ENCODE peak calls at places on chromosomes 6 and 20, in four cellular contexts. N is HEK293T, E is HepG2, I is K562. O is an unnamed sample.

GRCh38 chr20:47764154-47764734 is 21.0 kb downstream of the SULF2 start:
- DNase-seq in I (peak; percentile 83), N (peak; percentile 49), E (no peak), O (no peak)

GRCh38 chr20:11047559-11047958 is 373.8 kb upstream of the JAG1 start:
- DNase-seq in I (no peak), E (no peak), N (no peak), O (no peak)

GRCh38 chr6:150905769-150906168 is 40.3 kb downstream of the MTHFD1L start:
- DNase-seq in N (peak; percentile 52), I (peak; percentile 44), E (no peak), O (peak; percentile 19)

GRCh38 chr20:4092136-4092479 is 76.8 kb upstream of the RNF24 start:
- DNase-seq in E (no peak), N (no peak), I (no peak), O (no peak)

GRCh38 chr6:168368971-168369370 is 49.4 kb upstream of the DACT2 start:
- DNase-seq in I (no peak), N (no peak), E (no peak), O (no peak)

GRCh38 chr20:38435555-38435939 is 419 bp upstream of the SNHG17 start:
- DNase-seq in I (no peak), E (no peak), N (no peak), O (no peak)

GRCh38 chr6:119587537-119587936 is 238.0 kb upstream of the MAN1A1 start:
- DNase-seq in N (no peak), I (no peak), E (no peak), O (no peak)

GRCh38 chr6:43540507-43540906 is 23.6 kb downstream of the POLR1C start:
- DNase-seq in I (no peak), E (no peak), N (no peak), O (no peak)

GRCh38 chr6:90939906-90940305 is 353.0 kb upstream of the MAP3K7 start:
- DNase-seq in N (no peak), E (no peak), I (no peak), O (no peak)

GRCh38 chr6:37171141-37171969 is 1.4 kb downstream of the PIM1 start:
- DNase-seq in N (no peak), I (peak; percentile 27), E (no peak), O (peak; percentile 35)

GRCh38 chr20:9835302-9835701 is 3.6 kb downstream of the PAK5 start:
- DNase-seq in E (no peak), N (no peak), I (no peak), O (no peak)

GRCh38 chr6:169215201-169215661 is 38.4 kb downstream of the THBS2 start:
- DNase-seq in N (no peak), E (no peak), I (no peak), O (no peak)

GRCh38 chr6:33633462-33634158 is 12.5 kb downstream of the ITPR3 start:
- DNase-seq in I (peak; percentile 90), E (no peak), N (peak; percentile 77), O (peak; percentile 58)

GRCh38 chr6:119594907-119595306 is 245.3 kb upstream of the MAN1A1 start:
- DNase-seq in N (no peak), E (no peak), I (no peak), O (no peak)

GRCh38 chr20:2237059-2237458 is 58.7 kb upstream of the TGM3 start:
- DNase-seq in N (no peak), I (no peak), E (no peak), O (peak; percentile 18)
- TF ChIP-seq ELF4 in N (no peak), I (no peak), E (no peak), O (no peak)

GRCh38 chr20:32463642-32464400 is 105.7 kb downstream of the ASXL1 start:
- DNase-seq in E (no peak), N (no peak), I (no peak), O (no peak)
- TF ChIP-seq ELF4 in E (no peak), N (no peak), I (no peak), O (no peak)

DNA sequence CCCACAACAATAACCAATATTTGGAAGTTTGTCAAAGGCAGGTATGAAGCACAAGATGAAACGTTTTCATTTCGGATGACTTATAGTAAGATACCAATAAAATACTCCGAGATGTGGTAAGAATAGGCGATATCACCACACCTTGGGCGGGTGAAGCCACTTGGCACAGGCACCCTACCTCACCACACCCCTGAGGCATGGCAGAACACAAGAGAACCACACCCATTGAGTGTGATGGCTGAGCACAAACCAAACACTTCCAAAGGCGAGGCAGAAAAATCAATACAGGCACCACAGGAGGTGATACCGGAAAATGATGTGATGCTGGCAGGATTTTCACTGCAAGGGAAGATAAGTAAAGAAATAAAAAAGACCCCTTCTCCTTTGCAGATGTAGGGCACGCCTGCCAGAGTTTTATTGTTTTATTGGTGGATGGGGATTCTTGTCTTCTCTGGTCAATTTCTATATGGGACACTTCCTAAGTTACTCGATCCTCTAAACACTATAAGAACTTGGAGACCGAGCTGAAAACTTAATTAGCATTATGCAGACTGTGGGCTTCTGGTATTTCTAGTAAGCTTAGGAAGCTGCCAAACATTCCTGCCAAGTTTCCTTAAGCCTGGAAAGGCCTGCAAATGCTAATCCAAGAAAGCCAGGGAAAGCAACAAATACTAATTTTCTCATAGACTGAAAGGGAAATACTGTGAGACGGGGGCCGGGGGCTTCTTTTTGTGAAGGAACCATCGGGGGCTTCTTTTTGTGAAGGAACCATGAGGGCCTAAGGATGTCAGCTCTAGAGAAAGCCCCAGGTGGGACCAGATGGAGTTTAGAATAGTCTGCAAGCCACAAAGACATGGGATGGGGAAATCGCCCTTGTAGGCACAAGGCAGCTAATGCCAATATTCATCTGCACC is 332.7 kb upstream of the PRDM1 start:
- DNase-seq in E (no peak), N (no peak), I (no peak), O (no peak)
- TF ChIP-seq ELF4 in E (no peak), N (no peak), I (no peak), O (no peak)

GRCh38 chr6:156061465-156061864 is 605.8 kb upstream of the NOX3 start:
- DNase-seq in N (no peak), I (no peak), E (no peak), O (no peak)

GRCh38 chr6:156056085-156056484 is 600.4 kb upstream of the NOX3 start:
- DNase-seq in E (no peak), N (no peak), I (no peak), O (no peak)

GRCh38 chr6:156058356-156058755 is 602.7 kb upstream of the NOX3 start:
- DNase-seq in I (no peak), N (no peak), E (no peak), O (no peak)

GRCh38 chr6:156060013-156060412 is 604.4 kb upstream of the NOX3 start:
- DNase-seq in N (no peak), I (no peak), E (no peak), O (no peak)

DNA sequence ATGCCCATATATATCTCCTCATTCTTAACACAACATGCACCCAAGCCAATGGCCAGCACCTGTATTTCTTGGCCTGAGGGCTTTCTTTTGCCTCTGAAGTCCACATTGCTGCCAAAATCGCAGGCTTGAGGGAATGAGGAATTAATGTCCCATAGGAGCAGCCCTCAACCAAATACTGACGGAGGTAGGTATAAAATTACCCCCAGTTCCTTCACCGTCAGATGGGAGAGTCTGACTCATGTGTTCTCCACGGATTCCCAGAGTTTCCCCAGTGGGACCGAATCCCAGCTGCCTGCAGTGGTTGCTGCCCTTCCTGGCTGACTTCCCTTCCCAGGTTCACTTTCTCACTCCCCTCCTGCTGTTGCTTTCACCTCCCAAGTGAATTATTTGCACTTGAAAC is 602.2 kb upstream of the NOX3 start:
- DNase-seq in E (no peak), I (no peak), N (no peak), O (no peak)
- TF ChIP-seq ELF4 in E (no peak), I (no peak), N (no peak), O (no peak)

GRCh38 chr6:42104095-42104806 is 38.2 kb downstream of the C6orf132 start:
- DNase-seq in E (peak; percentile 61), N (peak; percentile 46), I (peak; percentile 94), O (peak; percentile 85)
- TF ChIP-seq ELF4 in E (no peak), N (no peak), I (no peak), O (no peak)

O was measured in WTC11.